ENCODE peak calls at places on chromosomes 11 and 22, in eight cellular contexts. One of them, this sample, is unnamed. For H3K4me1, the result is how much of the 10 kb centered on the place peaks cover.

GRCh38 chr22:29113329-29113728 is 40.5 kb downstream of the KREMEN1 start:
- DNase-seq in IMR-90: peak
- DNase-seq in prostate gland: no peak
- DNase-seq in fibroblast of lung: no peak
- DNase-seq in transverse colon: no peak
- DNase-seq in CD8-positive, alpha-beta memory T cell: no peak
- DNase-seq in K562: no peak
- DNase-seq in CD8-positive, alpha-beta T cell: no peak
- DNase-seq in this sample: no peak

GRCh38 chr11:59204736-59205135 is 8.0 kb downstream of the MPEG1 start:
- DNase-seq in IMR-90: peak
- DNase-seq in prostate gland: no peak
- DNase-seq in fibroblast of lung: peak
- DNase-seq in transverse colon: no peak
- DNase-seq in CD8-positive, alpha-beta memory T cell: no peak
- DNase-seq in K562: no peak
- DNase-seq in CD8-positive, alpha-beta T cell: no peak
- DNase-seq in this sample: no peak

GRCh38 chr11:65502852-65503603 is 4.2 kb downstream of the MALAT1 start:
- DNase-seq in IMR-90: peak
- DNase-seq in prostate gland: no peak
- DNase-seq in fibroblast of lung: peak
- DNase-seq in transverse colon: no peak
- DNase-seq in CD8-positive, alpha-beta memory T cell: no peak
- DNase-seq in K562: peak
- DNase-seq in CD8-positive, alpha-beta T cell: no peak
- DNase-seq in this sample: no peak

GRCh38 chr11:61418136-61418535 is 11.6 kb downstream of the CPSF7 start:
- DNase-seq in IMR-90: peak
- DNase-seq in prostate gland: no peak
- DNase-seq in fibroblast of lung: no peak
- DNase-seq in transverse colon: no peak
- DNase-seq in CD8-positive, alpha-beta memory T cell: no peak
- DNase-seq in K562: no peak
- DNase-seq in CD8-positive, alpha-beta T cell: no peak
- DNase-seq in this sample: no peak

GRCh38 chr11:88246680-88247079 is 71.4 kb upstream of the RAB38 start:
- DNase-seq in IMR-90: peak
- DNase-seq in prostate gland: no peak
- DNase-seq in fibroblast of lung: peak
- DNase-seq in transverse colon: no peak
- DNase-seq in CD8-positive, alpha-beta memory T cell: no peak
- DNase-seq in K562: no peak
- DNase-seq in CD8-positive, alpha-beta T cell: no peak
- DNase-seq in this sample: no peak

GRCh38 chr22:26681395-26681821 is 24.0 kb downstream of the MIAT start:
- DNase-seq in IMR-90: peak
- DNase-seq in prostate gland: no peak
- DNase-seq in fibroblast of lung: peak
- DNase-seq in transverse colon: no peak
- DNase-seq in CD8-positive, alpha-beta memory T cell: no peak
- DNase-seq in K562: no peak
- DNase-seq in CD8-positive, alpha-beta T cell: no peak
- DNase-seq in this sample: no peak

GRCh38 chr11:114195981-114196731 is 100.0 kb upstream of the NNMT start:
- DNase-seq in IMR-90: no peak
- DNase-seq in prostate gland: peak
- DNase-seq in fibroblast of lung: no peak
- DNase-seq in transverse colon: no peak
- DNase-seq in CD8-positive, alpha-beta memory T cell: no peak
- DNase-seq in K562: peak
- DNase-seq in CD8-positive, alpha-beta T cell: no peak
- DNase-seq in this sample: no peak

GRCh38 chr11:14642873-14643696 is 519 bp upstream of the PDE3B start:
- DNase-seq in IMR-90: no peak
- DNase-seq in prostate gland: no peak
- DNase-seq in fibroblast of lung: no peak
- DNase-seq in transverse colon: peak
- DNase-seq in CD8-positive, alpha-beta memory T cell: no peak
- DNase-seq in K562: peak
- DNase-seq in CD8-positive, alpha-beta T cell: no peak
- DNase-seq in this sample: no peak

GRCh38 chr22:49027122-49027670 is 800.5 kb downstream of the BRD1 start:
- DNase-seq in IMR-90: no peak
- DNase-seq in prostate gland: no peak
- DNase-seq in fibroblast of lung: no peak
- DNase-seq in transverse colon: no peak
- DNase-seq in CD8-positive, alpha-beta memory T cell: no peak
- DNase-seq in K562: no peak
- DNase-seq in CD8-positive, alpha-beta T cell: no peak
- DNase-seq in this sample: no peak

GRCh38 chr11:110082899-110083298 is 10.3 kb upstream of the ZC3H12C start:
- DNase-seq in IMR-90: no peak
- DNase-seq in prostate gland: no peak
- DNase-seq in fibroblast of lung: no peak
- DNase-seq in transverse colon: no peak
- DNase-seq in CD8-positive, alpha-beta memory T cell: no peak
- DNase-seq in K562: no peak
- DNase-seq in CD8-positive, alpha-beta T cell: no peak
- DNase-seq in this sample: no peak

GRCh38 chr22:19897726-19898515 is 43.2 kb upstream of the GNB1L start:
- DNase-seq in IMR-90: no peak
- DNase-seq in prostate gland: no peak
- DNase-seq in fibroblast of lung: no peak
- DNase-seq in transverse colon: no peak
- DNase-seq in CD8-positive, alpha-beta memory T cell: no peak
- DNase-seq in K562: no peak
- DNase-seq in CD8-positive, alpha-beta T cell: no peak
- DNase-seq in this sample: no peak
- H3K4me1 ChIP-seq in IMR-90: under half
- H3K4me1 ChIP-seq in prostate gland: under half
- H3K4me1 ChIP-seq in fibroblast of lung: under half
- H3K4me1 ChIP-seq in transverse colon: under half
- H3K4me1 ChIP-seq in CD8-positive, alpha-beta memory T cell: under half
- H3K4me1 ChIP-seq in K562: under half
- H3K4me1 ChIP-seq in CD8-positive, alpha-beta T cell: under half
- H3K4me1 ChIP-seq in this sample: under half

GRCh38 chr11:72793452-72794367 is at the start of gene STARD10:
- DNase-seq in IMR-90: peak
- DNase-seq in prostate gland: peak
- DNase-seq in fibroblast of lung: peak
- DNase-seq in transverse colon: peak
- DNase-seq in CD8-positive, alpha-beta memory T cell: peak
- DNase-seq in K562: peak
- DNase-seq in CD8-positive, alpha-beta T cell: peak
- DNase-seq in this sample: peak

GRCh38 chr11:72788250-72788649 is 5.6 kb downstream of the STARD10 start:
- DNase-seq in IMR-90: no peak
- DNase-seq in prostate gland: no peak
- DNase-seq in fibroblast of lung: no peak
- DNase-seq in transverse colon: no peak
- DNase-seq in CD8-positive, alpha-beta memory T cell: no peak
- DNase-seq in K562: no peak
- DNase-seq in CD8-positive, alpha-beta T cell: no peak
- DNase-seq in this sample: no peak

GRCh38 chr11:72789493-72790131 is 4.2 kb downstream of the STARD10 start:
- DNase-seq in IMR-90: peak
- DNase-seq in prostate gland: no peak
- DNase-seq in fibroblast of lung: peak
- DNase-seq in transverse colon: no peak
- DNase-seq in CD8-positive, alpha-beta memory T cell: no peak
- DNase-seq in K562: no peak
- DNase-seq in CD8-positive, alpha-beta T cell: no peak
- DNase-seq in this sample: no peak

GRCh38 chr11:72792437-72793021 is 1.3 kb downstream of the STARD10 start:
- DNase-seq in IMR-90: no peak
- DNase-seq in prostate gland: no peak
- DNase-seq in fibroblast of lung: no peak
- DNase-seq in transverse colon: no peak
- DNase-seq in CD8-positive, alpha-beta memory T cell: no peak
- DNase-seq in K562: no peak
- DNase-seq in CD8-positive, alpha-beta T cell: no peak
- DNase-seq in this sample: no peak

GRCh38 chr11:72793081-72793451 is 781 bp downstream of the STARD10 start:
- DNase-seq in IMR-90: no peak
- DNase-seq in prostate gland: no peak
- DNase-seq in fibroblast of lung: no peak
- DNase-seq in transverse colon: no peak
- DNase-seq in CD8-positive, alpha-beta memory T cell: no peak
- DNase-seq in K562: no peak
- DNase-seq in CD8-positive, alpha-beta T cell: no peak
- DNase-seq in this sample: no peak
- H3K27ac ChIP-seq in IMR-90: peak
- H3K27ac ChIP-seq in prostate gland: peak
- H3K27ac ChIP-seq in fibroblast of lung: peak
- H3K27ac ChIP-seq in transverse colon: peak
- H3K27ac ChIP-seq in CD8-positive, alpha-beta memory T cell: peak
- H3K27ac ChIP-seq in K562: peak
- H3K27ac ChIP-seq in CD8-positive, alpha-beta T cell: peak
- H3K27ac ChIP-seq in this sample: peak

GRCh38 chr11:67371199-67371548 is 2.2 kb downstream of the CLCF1 start:
- DNase-seq in IMR-90: no peak
- DNase-seq in prostate gland: no peak
- DNase-seq in fibroblast of lung: no peak
- DNase-seq in transverse colon: no peak
- DNase-seq in CD8-positive, alpha-beta memory T cell: no peak
- DNase-seq in K562: no peak
- DNase-seq in CD8-positive, alpha-beta T cell: no peak
- DNase-seq in this sample: no peak
- H3K4me1 ChIP-seq in IMR-90: half or more
- H3K4me1 ChIP-seq in prostate gland: under half
- H3K4me1 ChIP-seq in fibroblast of lung: half or more
- H3K4me1 ChIP-seq in transverse colon: half or more
- H3K4me1 ChIP-seq in CD8-positive, alpha-beta memory T cell: half or more
- H3K4me1 ChIP-seq in K562: half or more
- H3K4me1 ChIP-seq in CD8-positive, alpha-beta T cell: half or more
- H3K4me1 ChIP-seq in this sample: half or more

GRCh38 chr11:5618807-5619206 is 6.0 kb upstream of the TRIM34 start:
- DNase-seq in IMR-90: peak
- DNase-seq in prostate gland: no peak
- DNase-seq in fibroblast of lung: peak
- DNase-seq in transverse colon: no peak
- DNase-seq in CD8-positive, alpha-beta memory T cell: no peak
- DNase-seq in K562: no peak
- DNase-seq in CD8-positive, alpha-beta T cell: no peak
- DNase-seq in this sample: no peak
- H3K27ac ChIP-seq in IMR-90: peak
- H3K27ac ChIP-seq in prostate gland: no peak
- H3K27ac ChIP-seq in fibroblast of lung: peak
- H3K27ac ChIP-seq in transverse colon: no peak
- H3K27ac ChIP-seq in CD8-positive, alpha-beta memory T cell: no peak
- H3K27ac ChIP-seq in K562: no peak
- H3K27ac ChIP-seq in CD8-positive, alpha-beta T cell: no peak
- H3K27ac ChIP-seq in this sample: no peak